ENCODE peak calls at places on chromosomes 6 and 20, in five cellular contexts. One of them, this sample, is unnamed.

GRCh38 chr6:16733085-16733484 is 28.2 kb downstream of the ATXN1 start:
- DNase-seq in stimulated activated CD8-positive, alpha-beta memory T cell treated with anti-CD3 and anti-CD28 coated beads, Interleukin-15, amount 100 ng/mL, for 24 hours: no peak
- DNase-seq in CD8-positive, alpha-beta memory T cell: no peak
- DNase-seq in CD4-positive, alpha-beta memory T cell: no peak
- DNase-seq in stimulated activated CD4-positive, alpha-beta T cell treated with anti-CD3 and anti-CD28 coated beads, Interleukin-1b, Interleukin-23, amount 100 ng/mL, for 48 hours: no peak
- DNase-seq in this sample: no peak

GRCh38 chr6:125129354-125129753 is 24.2 kb upstream of the TPD52L1 start:
- DNase-seq in CD4-positive, alpha-beta memory T cell: no peak
- DNase-seq in stimulated activated CD4-positive, alpha-beta T cell treated with anti-CD3 and anti-CD28 coated beads, Interleukin-1b, Interleukin-23, amount 100 ng/mL, for 48 hours: no peak
- DNase-seq in CD8-positive, alpha-beta memory T cell: no peak
- DNase-seq in stimulated activated CD8-positive, alpha-beta memory T cell treated with anti-CD3 and anti-CD28 coated beads, Interleukin-15, amount 100 ng/mL, for 24 hours: no peak
- DNase-seq in this sample: no peak

GRCh38 chr6:138862491-138862890 is 66.6 kb downstream of the ECT2L start:
- DNase-seq in CD8-positive, alpha-beta memory T cell: no peak
- DNase-seq in stimulated activated CD4-positive, alpha-beta T cell treated with anti-CD3 and anti-CD28 coated beads, Interleukin-1b, Interleukin-23, amount 100 ng/mL, for 48 hours: no peak
- DNase-seq in CD4-positive, alpha-beta memory T cell: no peak
- DNase-seq in stimulated activated CD8-positive, alpha-beta memory T cell treated with anti-CD3 and anti-CD28 coated beads, Interleukin-15, amount 100 ng/mL, for 24 hours: no peak
- DNase-seq in this sample: no peak

GRCh38 chr6:113591896-113592827 is 265.0 kb upstream of the MARCKS start:
- DNase-seq in stimulated activated CD4-positive, alpha-beta T cell treated with anti-CD3 and anti-CD28 coated beads, Interleukin-1b, Interleukin-23, amount 100 ng/mL, for 48 hours: no peak
- DNase-seq in CD8-positive, alpha-beta memory T cell: no peak
- DNase-seq in stimulated activated CD8-positive, alpha-beta memory T cell treated with anti-CD3 and anti-CD28 coated beads, Interleukin-15, amount 100 ng/mL, for 24 hours: no peak
- DNase-seq in CD4-positive, alpha-beta memory T cell: no peak
- DNase-seq in this sample: no peak

GRCh38 chr20:2387180-2387577 is 6.5 kb downstream of the TGM6 start:
- DNase-seq in CD4-positive, alpha-beta memory T cell: peak; percentile 54
- DNase-seq in stimulated activated CD8-positive, alpha-beta memory T cell treated with anti-CD3 and anti-CD28 coated beads, Interleukin-15, amount 100 ng/mL, for 24 hours: peak; percentile 19
- DNase-seq in CD8-positive, alpha-beta memory T cell: no peak
- DNase-seq in stimulated activated CD4-positive, alpha-beta T cell treated with anti-CD3 and anti-CD28 coated beads, Interleukin-1b, Interleukin-23, amount 100 ng/mL, for 48 hours: peak; percentile 71
- DNase-seq in this sample: no peak

GRCh38 chr6:125597411-125598253 is 151.8 kb upstream of the HEY2 start:
- DNase-seq in CD4-positive, alpha-beta memory T cell: no peak
- DNase-seq in stimulated activated CD8-positive, alpha-beta memory T cell treated with anti-CD3 and anti-CD28 coated beads, Interleukin-15, amount 100 ng/mL, for 24 hours: no peak
- DNase-seq in CD8-positive, alpha-beta memory T cell: no peak
- DNase-seq in stimulated activated CD4-positive, alpha-beta T cell treated with anti-CD3 and anti-CD28 coated beads, Interleukin-1b, Interleukin-23, amount 100 ng/mL, for 48 hours: no peak
- DNase-seq in this sample: no peak

GRCh38 chr6:111989743-111990142 is 64.2 kb upstream of the CCN6 start:
- DNase-seq in stimulated activated CD4-positive, alpha-beta T cell treated with anti-CD3 and anti-CD28 coated beads, Interleukin-1b, Interleukin-23, amount 100 ng/mL, for 48 hours: no peak
- DNase-seq in CD4-positive, alpha-beta memory T cell: peak; percentile 64
- DNase-seq in stimulated activated CD8-positive, alpha-beta memory T cell treated with anti-CD3 and anti-CD28 coated beads, Interleukin-15, amount 100 ng/mL, for 24 hours: no peak
- DNase-seq in CD8-positive, alpha-beta memory T cell: no peak
- DNase-seq in this sample: no peak

GRCh38 chr6:33668914-33669313 is 42.6 kb downstream of the UQCC2 start:
- DNase-seq in stimulated activated CD8-positive, alpha-beta memory T cell treated with anti-CD3 and anti-CD28 coated beads, Interleukin-15, amount 100 ng/mL, for 24 hours: no peak
- DNase-seq in stimulated activated CD4-positive, alpha-beta T cell treated with anti-CD3 and anti-CD28 coated beads, Interleukin-1b, Interleukin-23, amount 100 ng/mL, for 48 hours: peak; percentile 37
- DNase-seq in CD8-positive, alpha-beta memory T cell: no peak
- DNase-seq in CD4-positive, alpha-beta memory T cell: peak; percentile 81
- DNase-seq in this sample: peak; percentile 26

GRCh38 chr6:142482973-142483372 is 181.2 kb downstream of the ADGRG6 start:
- DNase-seq in CD8-positive, alpha-beta memory T cell: no peak
- DNase-seq in stimulated activated CD8-positive, alpha-beta memory T cell treated with anti-CD3 and anti-CD28 coated beads, Interleukin-15, amount 100 ng/mL, for 24 hours: no peak
- DNase-seq in CD4-positive, alpha-beta memory T cell: no peak
- DNase-seq in stimulated activated CD4-positive, alpha-beta T cell treated with anti-CD3 and anti-CD28 coated beads, Interleukin-1b, Interleukin-23, amount 100 ng/mL, for 48 hours: no peak
- DNase-seq in this sample: no peak

GRCh38 chr20:45835230-45836224 is 1.9 kb downstream of the SNX21 start:
- DNase-seq in CD4-positive, alpha-beta memory T cell: no peak
- DNase-seq in stimulated activated CD4-positive, alpha-beta T cell treated with anti-CD3 and anti-CD28 coated beads, Interleukin-1b, Interleukin-23, amount 100 ng/mL, for 48 hours: no peak
- DNase-seq in CD8-positive, alpha-beta memory T cell: no peak
- DNase-seq in stimulated activated CD8-positive, alpha-beta memory T cell treated with anti-CD3 and anti-CD28 coated beads, Interleukin-15, amount 100 ng/mL, for 24 hours: no peak
- DNase-seq in this sample: no peak

GRCh38 chr6:52815167-52816092 is 11.8 kb upstream of the GSTA1 start:
- DNase-seq in stimulated activated CD8-positive, alpha-beta memory T cell treated with anti-CD3 and anti-CD28 coated beads, Interleukin-15, amount 100 ng/mL, for 24 hours: no peak
- DNase-seq in CD4-positive, alpha-beta memory T cell: no peak
- DNase-seq in stimulated activated CD4-positive, alpha-beta T cell treated with anti-CD3 and anti-CD28 coated beads, Interleukin-1b, Interleukin-23, amount 100 ng/mL, for 48 hours: peak; percentile 38
- DNase-seq in CD8-positive, alpha-beta memory T cell: peak; percentile 21
- DNase-seq in this sample: peak; percentile 15

GRCh38 chr6:37204014-37204751 is 34.2 kb downstream of the PIM1 start:
- DNase-seq in stimulated activated CD8-positive, alpha-beta memory T cell treated with anti-CD3 and anti-CD28 coated beads, Interleukin-15, amount 100 ng/mL, for 24 hours: no peak
- DNase-seq in CD4-positive, alpha-beta memory T cell: no peak
- DNase-seq in CD8-positive, alpha-beta memory T cell: no peak
- DNase-seq in stimulated activated CD4-positive, alpha-beta T cell treated with anti-CD3 and anti-CD28 coated beads, Interleukin-1b, Interleukin-23, amount 100 ng/mL, for 48 hours: no peak
- DNase-seq in this sample: no peak

GRCh38 chr20:57908691-57909090 is 198.9 kb upstream of the PMEPA1 start:
- DNase-seq in CD8-positive, alpha-beta memory T cell: no peak
- DNase-seq in CD4-positive, alpha-beta memory T cell: no peak
- DNase-seq in stimulated activated CD8-positive, alpha-beta memory T cell treated with anti-CD3 and anti-CD28 coated beads, Interleukin-15, amount 100 ng/mL, for 24 hours: no peak
- DNase-seq in stimulated activated CD4-positive, alpha-beta T cell treated with anti-CD3 and anti-CD28 coated beads, Interleukin-1b, Interleukin-23, amount 100 ng/mL, for 48 hours: no peak
- DNase-seq in this sample: no peak

GRCh38 chr6:161435426-161436065 is 161.7 kb upstream of the AGPAT4 start:
- DNase-seq in stimulated activated CD8-positive, alpha-beta memory T cell treated with anti-CD3 and anti-CD28 coated beads, Interleukin-15, amount 100 ng/mL, for 24 hours: no peak
- DNase-seq in CD8-positive, alpha-beta memory T cell: no peak
- DNase-seq in stimulated activated CD4-positive, alpha-beta T cell treated with anti-CD3 and anti-CD28 coated beads, Interleukin-1b, Interleukin-23, amount 100 ng/mL, for 48 hours: no peak
- DNase-seq in CD4-positive, alpha-beta memory T cell: no peak
- DNase-seq in this sample: no peak

GRCh38 chr20:61289166-61289565 is 37.1 kb downstream of the CDH4 start:
- DNase-seq in stimulated activated CD4-positive, alpha-beta T cell treated with anti-CD3 and anti-CD28 coated beads, Interleukin-1b, Interleukin-23, amount 100 ng/mL, for 48 hours: no peak
- DNase-seq in stimulated activated CD8-positive, alpha-beta memory T cell treated with anti-CD3 and anti-CD28 coated beads, Interleukin-15, amount 100 ng/mL, for 24 hours: no peak
- DNase-seq in CD4-positive, alpha-beta memory T cell: no peak
- DNase-seq in CD8-positive, alpha-beta memory T cell: no peak
- DNase-seq in this sample: no peak

GRCh38 chr20:35329435-35330139 is 37.4 kb upstream of the FAM83C start:
- DNase-seq in stimulated activated CD8-positive, alpha-beta memory T cell treated with anti-CD3 and anti-CD28 coated beads, Interleukin-15, amount 100 ng/mL, for 24 hours: no peak
- DNase-seq in CD4-positive, alpha-beta memory T cell: no peak
- DNase-seq in stimulated activated CD4-positive, alpha-beta T cell treated with anti-CD3 and anti-CD28 coated beads, Interleukin-1b, Interleukin-23, amount 100 ng/mL, for 48 hours: peak; percentile 75
- DNase-seq in CD8-positive, alpha-beta memory T cell: no peak
- DNase-seq in this sample: no peak

GRCh38 chr6:38702471-38703397 is at the start of gene GLO1:
- DNase-seq in stimulated activated CD4-positive, alpha-beta T cell treated with anti-CD3 and anti-CD28 coated beads, Interleukin-1b, Interleukin-23, amount 100 ng/mL, for 48 hours: peak; percentile 98
- DNase-seq in CD8-positive, alpha-beta memory T cell: peak; percentile 92
- DNase-seq in CD4-positive, alpha-beta memory T cell: peak; percentile 98
- DNase-seq in stimulated activated CD8-positive, alpha-beta memory T cell treated with anti-CD3 and anti-CD28 coated beads, Interleukin-15, amount 100 ng/mL, for 24 hours: peak; percentile 80
- DNase-seq in this sample: peak; percentile 95

GRCh38 chr6:112149719-112150263 is 62.4 kb downstream of the FAM229B start:
- DNase-seq in CD4-positive, alpha-beta memory T cell: no peak
- DNase-seq in stimulated activated CD4-positive, alpha-beta T cell treated with anti-CD3 and anti-CD28 coated beads, Interleukin-1b, Interleukin-23, amount 100 ng/mL, for 48 hours: no peak
- DNase-seq in stimulated activated CD8-positive, alpha-beta memory T cell treated with anti-CD3 and anti-CD28 coated beads, Interleukin-15, amount 100 ng/mL, for 24 hours: no peak
- DNase-seq in CD8-positive, alpha-beta memory T cell: no peak
- DNase-seq in this sample: no peak

GRCh38 chr6:156953478-156954146 is 176.4 kb downstream of the ARID1B start:
- DNase-seq in stimulated activated CD4-positive, alpha-beta T cell treated with anti-CD3 and anti-CD28 coated beads, Interleukin-1b, Interleukin-23, amount 100 ng/mL, for 48 hours: no peak
- DNase-seq in stimulated activated CD8-positive, alpha-beta memory T cell treated with anti-CD3 and anti-CD28 coated beads, Interleukin-15, amount 100 ng/mL, for 24 hours: no peak
- DNase-seq in CD4-positive, alpha-beta memory T cell: peak; percentile 76
- DNase-seq in CD8-positive, alpha-beta memory T cell: no peak
- DNase-seq in this sample: peak; percentile 47

GRCh38 chr6:168956141-168956838 is 297.4 kb downstream of the THBS2 start:
- DNase-seq in stimulated activated CD4-positive, alpha-beta T cell treated with anti-CD3 and anti-CD28 coated beads, Interleukin-1b, Interleukin-23, amount 100 ng/mL, for 48 hours: no peak
- DNase-seq in CD8-positive, alpha-beta memory T cell: no peak
- DNase-seq in stimulated activated CD8-positive, alpha-beta memory T cell treated with anti-CD3 and anti-CD28 coated beads, Interleukin-15, amount 100 ng/mL, for 24 hours: no peak
- DNase-seq in CD4-positive, alpha-beta memory T cell: no peak
- DNase-seq in this sample: no peak

This sample was measured in naive B cell.